ENCODE peak calls at places on chromosomes 2 and 18, in six cellular contexts. One of them, this sample, is unnamed.

GRCh38 chr2:80322337-80322920 is 17.9 kb upstream of the LRRTM1 start:
- DNase-seq in left ventricle myocardium inferior: no peak
- DNase-seq in SK-N-SH: no peak
- DNase-seq in AG09309: no peak
- DNase-seq in uterus: no peak
- DNase-seq in dorsolateral prefrontal cortex: no peak
- DNase-seq in this sample: no peak

GRCh38 chr2:109721117-109721504 is 73.0 kb upstream of the RGPD5 start:
- DNase-seq in dorsolateral prefrontal cortex: no peak
- DNase-seq in SK-N-SH: no peak
- DNase-seq in uterus: no peak
- DNase-seq in AG09309: no peak
- DNase-seq in left ventricle myocardium inferior: no peak
- DNase-seq in this sample: no peak

GRCh38 chr2:127577973-127578372 is 42.5 kb downstream of the MYO7B start:
- DNase-seq in AG09309: no peak
- DNase-seq in dorsolateral prefrontal cortex: no peak
- DNase-seq in SK-N-SH: no peak
- DNase-seq in left ventricle myocardium inferior: no peak
- DNase-seq in uterus: no peak
- DNase-seq in this sample: no peak

GRCh38 chr2:28321426-28321825 is 71.2 kb upstream of the FOSL2 start:
- DNase-seq in SK-N-SH: no peak
- DNase-seq in left ventricle myocardium inferior: no peak
- DNase-seq in AG09309: no peak
- DNase-seq in uterus: no peak
- DNase-seq in dorsolateral prefrontal cortex: no peak
- DNase-seq in this sample: no peak

GRCh38 chr18:49645836-49646235 is 84.0 kb downstream of the LIPG start:
- DNase-seq in left ventricle myocardium inferior: peak
- DNase-seq in SK-N-SH: no peak
- DNase-seq in dorsolateral prefrontal cortex: peak
- DNase-seq in uterus: peak
- DNase-seq in AG09309: no peak
- DNase-seq in this sample: no peak

GRCh38 chr2:170396799-170397459 is 219.0 kb downstream of the MYO3B start:
- DNase-seq in uterus: no peak
- DNase-seq in SK-N-SH: peak
- DNase-seq in left ventricle myocardium inferior: no peak
- DNase-seq in AG09309: no peak
- DNase-seq in dorsolateral prefrontal cortex: no peak
- DNase-seq in this sample: no peak

GRCh38 chr2:101188683-101189405 is 37.7 kb upstream of the TBC1D8 start:
- DNase-seq in SK-N-SH: peak
- DNase-seq in uterus: no peak
- DNase-seq in AG09309: no peak
- DNase-seq in left ventricle myocardium inferior: no peak
- DNase-seq in dorsolateral prefrontal cortex: no peak
- DNase-seq in this sample: no peak

GRCh38 chr2:45755585-45756330 is 104.3 kb downstream of the PRKCE start:
- DNase-seq in uterus: no peak
- DNase-seq in SK-N-SH: no peak
- DNase-seq in left ventricle myocardium inferior: no peak
- DNase-seq in AG09309: peak
- DNase-seq in dorsolateral prefrontal cortex: no peak
- DNase-seq in this sample: peak

GRCh38 chr2:227464851-227465250 is 7.1 kb upstream of the AGFG1 start:
- DNase-seq in left ventricle myocardium inferior: no peak
- DNase-seq in dorsolateral prefrontal cortex: no peak
- DNase-seq in uterus: no peak
- DNase-seq in SK-N-SH: no peak
- DNase-seq in AG09309: no peak
- DNase-seq in this sample: no peak

GRCh38 chr2:241211276-241211675 is 22.8 kb downstream of the ANO7 start:
- DNase-seq in SK-N-SH: no peak
- DNase-seq in left ventricle myocardium inferior: no peak
- DNase-seq in dorsolateral prefrontal cortex: no peak
- DNase-seq in AG09309: no peak
- DNase-seq in uterus: no peak
- DNase-seq in this sample: no peak

GRCh38 chr2:185796758-185797157 is 58.2 kb downstream of the FSIP2 start:
- DNase-seq in uterus: no peak
- DNase-seq in AG09309: no peak
- DNase-seq in SK-N-SH: no peak
- DNase-seq in dorsolateral prefrontal cortex: no peak
- DNase-seq in left ventricle myocardium inferior: no peak
- DNase-seq in this sample: no peak

GRCh38 chr2:162114291-162114690 is 37.8 kb downstream of the GCG start:
- DNase-seq in AG09309: no peak
- DNase-seq in dorsolateral prefrontal cortex: no peak
- DNase-seq in left ventricle myocardium inferior: no peak
- DNase-seq in SK-N-SH: no peak
- DNase-seq in uterus: no peak
- DNase-seq in this sample: no peak

GRCh38 chr2:134460583-134460998 is 206.7 kb downstream of the MGAT5 start:
- DNase-seq in uterus: no peak
- DNase-seq in SK-N-SH: peak
- DNase-seq in dorsolateral prefrontal cortex: peak
- DNase-seq in AG09309: no peak
- DNase-seq in left ventricle myocardium inferior: peak
- DNase-seq in this sample: peak

GRCh38 chr18:3885209-3885792 is 435.3 kb downstream of the TGIF1 start:
- DNase-seq in SK-N-SH: peak
- DNase-seq in dorsolateral prefrontal cortex: no peak
- DNase-seq in uterus: no peak
- DNase-seq in left ventricle myocardium inferior: no peak
- DNase-seq in AG09309: no peak
- DNase-seq in this sample: no peak

GRCh38 chr2:200702646-200703118 is 109.0 kb upstream of the BZW1 start:
- DNase-seq in SK-N-SH: no peak
- DNase-seq in dorsolateral prefrontal cortex: no peak
- DNase-seq in uterus: no peak
- DNase-seq in AG09309: no peak
- DNase-seq in left ventricle myocardium inferior: no peak
- DNase-seq in this sample: no peak

GRCh38 chr2:151522556-151522955 is 112.9 kb downstream of the RIF1 start:
- DNase-seq in left ventricle myocardium inferior: no peak
- DNase-seq in SK-N-SH: no peak
- DNase-seq in dorsolateral prefrontal cortex: no peak
- DNase-seq in AG09309: no peak
- DNase-seq in uterus: no peak
- DNase-seq in this sample: no peak

GRCh38 chr2:111662039-111662740 is 221.8 kb downstream of the ANAPC1 start:
- DNase-seq in uterus: no peak
- DNase-seq in left ventricle myocardium inferior: no peak
- DNase-seq in dorsolateral prefrontal cortex: no peak
- DNase-seq in AG09309: peak
- DNase-seq in SK-N-SH: no peak
- DNase-seq in this sample: no peak

GRCh38 chr2:173278794-173279527 is 75.7 kb upstream of the CDCA7 start:
- DNase-seq in SK-N-SH: no peak
- DNase-seq in uterus: no peak
- DNase-seq in dorsolateral prefrontal cortex: no peak
- DNase-seq in AG09309: peak
- DNase-seq in left ventricle myocardium inferior: no peak
- DNase-seq in this sample: no peak

GRCh38 chr2:178506949-178507348 is 26.7 kb downstream of the PLEKHA3 start:
- DNase-seq in AG09309: no peak
- DNase-seq in dorsolateral prefrontal cortex: no peak
- DNase-seq in uterus: no peak
- DNase-seq in SK-N-SH: no peak
- DNase-seq in left ventricle myocardium inferior: no peak
- DNase-seq in this sample: no peak

GRCh38 chr2:66866331-66867037 is 431.6 kb downstream of the MEIS1 start:
- DNase-seq in left ventricle myocardium inferior: no peak
- DNase-seq in dorsolateral prefrontal cortex: no peak
- DNase-seq in SK-N-SH: no peak
- DNase-seq in AG09309: no peak
- DNase-seq in uterus: no peak
- DNase-seq in this sample: no peak

GRCh38 chr2:99140860-99141109 is 722 bp upstream of the C2orf15 start:
- DNase-seq in left ventricle myocardium inferior: no peak
- DNase-seq in SK-N-SH: no peak
- DNase-seq in uterus: peak
- DNase-seq in AG09309: no peak
- DNase-seq in dorsolateral prefrontal cortex: no peak
- DNase-seq in this sample: no peak

GRCh38 chr2:134412639-134412999 is 158.7 kb downstream of the MGAT5 start:
- DNase-seq in left ventricle myocardium inferior: no peak
- DNase-seq in SK-N-SH: no peak
- DNase-seq in uterus: no peak
- DNase-seq in AG09309: no peak
- DNase-seq in dorsolateral prefrontal cortex: no peak
- DNase-seq in this sample: no peak

GRCh38 chr18:45589559-45590041 is 25.7 kb upstream of the SLC14A2 start:
- DNase-seq in SK-N-SH: peak
- DNase-seq in dorsolateral prefrontal cortex: no peak
- DNase-seq in left ventricle myocardium inferior: peak
- DNase-seq in uterus: peak
- DNase-seq in AG09309: peak
- DNase-seq in this sample: peak

GRCh38 chr2:1731963-1732768 is 12.1 kb downstream of the PXDN start:
- DNase-seq in left ventricle myocardium inferior: peak
- DNase-seq in dorsolateral prefrontal cortex: no peak
- DNase-seq in SK-N-SH: peak
- DNase-seq in uterus: peak
- DNase-seq in AG09309: peak
- DNase-seq in this sample: peak

GRCh38 chr2:95274291-95275150 is at the start of gene PROM2:
- DNase-seq in AG09309: no peak
- DNase-seq in left ventricle myocardium inferior: no peak
- DNase-seq in dorsolateral prefrontal cortex: no peak
- DNase-seq in uterus: peak
- DNase-seq in SK-N-SH: no peak
- DNase-seq in this sample: no peak

GRCh38 chr18:58402951-58403702 is 225.8 kb downstream of the ALPK2 start:
- DNase-seq in SK-N-SH: no peak
- DNase-seq in dorsolateral prefrontal cortex: no peak
- DNase-seq in AG09309: no peak
- DNase-seq in uterus: no peak
- DNase-seq in left ventricle myocardium inferior: peak
- DNase-seq in this sample: no peak
- H3K4me3 ChIP-seq in SK-N-SH: no peak
- H3K4me3 ChIP-seq in dorsolateral prefrontal cortex: no peak
- H3K4me3 ChIP-seq in AG09309: no peak
- H3K4me3 ChIP-seq in uterus: no peak
- H3K4me3 ChIP-seq in left ventricle myocardium inferior: no peak
- H3K4me3 ChIP-seq in this sample: no peak

DNA sequence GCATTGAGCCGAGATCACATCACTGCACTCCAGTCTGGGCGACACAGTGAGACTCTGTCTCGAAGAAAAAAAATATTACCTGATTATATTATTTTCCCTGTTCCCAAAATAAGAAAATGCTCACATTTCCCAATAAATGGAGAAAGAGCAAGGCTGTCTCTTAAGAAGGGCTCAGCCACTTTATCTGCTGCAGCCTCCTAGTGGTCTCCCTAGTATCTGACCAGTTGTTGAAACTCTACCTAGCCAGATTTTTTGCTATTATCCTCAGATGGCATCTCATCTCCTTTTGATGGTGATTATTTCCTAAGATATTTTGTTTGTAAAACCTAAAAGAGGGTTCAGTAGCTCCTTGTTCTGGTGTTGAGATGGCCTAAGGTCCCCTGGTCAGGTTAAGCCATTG is 114.3 kb downstream of the TPGS2 start:
- DNase-seq in dorsolateral prefrontal cortex: no peak
- DNase-seq in SK-N-SH: no peak
- DNase-seq in AG09309: no peak
- DNase-seq in left ventricle myocardium inferior: no peak
- DNase-seq in uterus: no peak
- DNase-seq in this sample: no peak
- TF ChIP-seq CTCF in dorsolateral prefrontal cortex: no peak
- TF ChIP-seq CTCF in SK-N-SH: no peak
- TF ChIP-seq CTCF in AG09309: peak
- TF ChIP-seq CTCF in left ventricle myocardium inferior: peak
- TF ChIP-seq CTCF in uterus: no peak
- TF ChIP-seq CTCF in this sample: peak

DNA sequence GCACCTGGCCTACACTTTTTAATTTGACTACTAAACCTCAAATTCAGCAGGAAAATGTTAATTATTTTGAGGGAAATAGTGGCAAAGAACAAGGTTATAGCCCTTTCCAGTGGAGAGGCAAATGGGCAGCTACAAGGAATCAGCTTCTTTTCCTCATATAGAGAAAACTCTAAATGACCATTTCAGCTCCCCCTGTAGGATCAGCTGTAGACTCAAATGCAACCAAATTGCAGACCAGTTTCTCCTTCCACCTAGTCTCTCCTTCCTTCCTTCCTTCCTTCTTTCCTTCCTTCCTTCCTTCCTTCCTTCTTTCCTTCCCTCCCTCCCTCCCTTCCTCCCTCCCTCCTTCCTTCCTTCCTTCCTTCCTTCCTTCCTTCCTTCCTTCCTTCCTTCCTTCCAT is 158.2 kb downstream of the ZEB2 start:
- DNase-seq in AG09309: no peak
- DNase-seq in left ventricle myocardium inferior: no peak
- DNase-seq in SK-N-SH: no peak
- DNase-seq in uterus: no peak
- DNase-seq in dorsolateral prefrontal cortex: no peak
- DNase-seq in this sample: no peak
- H3K4me3 ChIP-seq in AG09309: no peak
- H3K4me3 ChIP-seq in left ventricle myocardium inferior: no peak
- H3K4me3 ChIP-seq in SK-N-SH: no peak
- H3K4me3 ChIP-seq in uterus: no peak
- H3K4me3 ChIP-seq in dorsolateral prefrontal cortex: no peak
- H3K4me3 ChIP-seq in this sample: no peak

DNA sequence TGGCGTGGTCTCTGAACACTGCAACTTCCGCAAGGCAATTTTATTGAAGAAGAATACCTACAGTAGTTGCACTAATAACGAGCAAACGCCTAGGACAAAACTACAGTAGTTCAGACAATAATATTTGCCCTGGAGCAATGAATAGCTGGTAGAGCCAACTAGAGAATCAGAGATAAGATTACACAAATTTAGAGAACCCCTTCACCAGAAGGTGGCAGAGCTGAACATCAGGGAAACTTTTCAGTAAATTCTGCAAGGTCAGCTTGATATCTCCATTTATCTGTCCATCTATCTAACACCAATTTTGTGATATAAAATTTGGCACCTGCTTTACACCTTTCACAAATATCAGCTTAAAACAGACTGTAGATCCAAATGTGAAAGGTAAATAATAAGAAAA is 43.8 kb downstream of the CDH19 start:
- DNase-seq in dorsolateral prefrontal cortex: no peak
- DNase-seq in AG09309: no peak
- DNase-seq in SK-N-SH: no peak
- DNase-seq in uterus: no peak
- DNase-seq in left ventricle myocardium inferior: no peak
- DNase-seq in this sample: no peak
- TF ChIP-seq CTCF in dorsolateral prefrontal cortex: peak
- TF ChIP-seq CTCF in AG09309: no peak
- TF ChIP-seq CTCF in SK-N-SH: peak
- TF ChIP-seq CTCF in uterus: no peak
- TF ChIP-seq CTCF in left ventricle myocardium inferior: peak
- TF ChIP-seq CTCF in this sample: no peak

GRCh38 chr2:234993547-234993981 is 41.7 kb downstream of the SH3BP4 start:
- DNase-seq in left ventricle myocardium inferior: no peak
- DNase-seq in SK-N-SH: no peak
- DNase-seq in AG09309: no peak
- DNase-seq in dorsolateral prefrontal cortex: no peak
- DNase-seq in uterus: no peak
- DNase-seq in this sample: no peak
- H3K4me3 ChIP-seq in left ventricle myocardium inferior: no peak
- H3K4me3 ChIP-seq in SK-N-SH: no peak
- H3K4me3 ChIP-seq in AG09309: no peak
- H3K4me3 ChIP-seq in dorsolateral prefrontal cortex: no peak
- H3K4me3 ChIP-seq in uterus: no peak
- H3K4me3 ChIP-seq in this sample: no peak

This sample was measured in HFF-Myc.